ENCODE peak calls at places on chromosomes 12 and 14, in five cellular contexts. N, W, D, T and R are unnamed samples.
A peak's percentile ranks its signal among the peaks of the same experiment; 100 is the strongest.

GRCh38 chr12:132495165-132495544 is 5.2 kb downstream of the FBRSL1 start:
- DNase-seq in N (no peak), W (no peak), D (no peak), T (no peak), R (no peak)

GRCh38 chr14:61527325-61528100 is 167.8 kb upstream of the HIF1A start:
- DNase-seq in D (peak; percentile 89), N (peak; percentile 45), T (no peak), W (peak; percentile 91), R (peak; percentile 90)

GRCh38 chr12:58897969-58898368 is 22.3 kb downstream of the LRIG3 start:
- DNase-seq in D (no peak), N (no peak), W (no peak), T (no peak), R (no peak)

GRCh38 chr14:60724080-60724618 is at the start of gene SIX4:
- DNase-seq in D (peak; percentile 78), T (peak; percentile 42), W (peak; percentile 92), N (peak; percentile 86), R (peak; percentile 78)

GRCh38 chr14:99862111-99862510 is 68.9 kb downstream of the EML1 start:
- DNase-seq in W (peak; percentile 77), T (no peak), D (peak; percentile 3), N (no peak), R (peak; percentile 48)

GRCh38 chr12:56101045-56101444 is 3.3 kb upstream of the PA2G4 start:
- DNase-seq in D (no peak), W (no peak), N (no peak), T (no peak), R (no peak)

GRCh38 chr14:67881225-67881624 is 61.6 kb downstream of the RAD51B start:
- DNase-seq in W (no peak), T (no peak), N (no peak), D (no peak), R (no peak)

GRCh38 chr12:104906695-104907094 is 51.4 kb downstream of the SLC41A2 start:
- DNase-seq in T (no peak), D (no peak), W (no peak), N (no peak), R (no peak)

GRCh38 chr12:48388430-48388829 is 37.7 kb upstream of the ZNF641 start:
- DNase-seq in D (peak; percentile 37), T (no peak), W (peak; percentile 6), N (no peak), R (peak; percentile 37)

GRCh38 chr14:24634158-24634557 is at the start of gene GZMB:
- DNase-seq in N (no peak), T (no peak), W (peak; percentile 14), D (no peak), R (no peak)

GRCh38 chr12:49971141-49971540 is 1.6 kb upstream of the AQP6 start:
- DNase-seq in T (no peak), N (no peak), W (no peak), D (no peak), R (no peak)

GRCh38 chr12:48122065-48122834 is 3.1 kb downstream of the PFKM start:
- DNase-seq in N (no peak), W (no peak), D (no peak), T (no peak), R (peak; percentile 6)

GRCh38 chr12:75766263-75767160 is 255.1 kb upstream of the KRR1 start:
- DNase-seq in D (peak; percentile 39), T (no peak), N (no peak), W (peak; percentile 80), R (peak; percentile 48)

GRCh38 chr12:74145328-74145727 is 392.3 kb upstream of the ATXN7L3B start:
- DNase-seq in N (no peak), W (no peak), D (no peak), T (no peak), R (no peak)

GRCh38 chr14:88929656-88930436 is 105.4 kb downstream of the TTC8 start:
- DNase-seq in N (no peak), D (no peak), W (no peak), T (no peak), R (no peak)

GRCh38 chr12:114447274-114447716 is 41.4 kb upstream of the TBX5 start:
- DNase-seq in W (no peak), D (no peak), N (no peak), T (no peak), R (no peak)

GRCh38 chr12:24754690-24755638 is 193.9 kb downstream of the BCAT1 start:
- DNase-seq in D (peak; percentile 65), N (no peak), W (peak; percentile 90), T (peak; percentile 59), R (peak; percentile 63)

GRCh38 chr12:34350092-34351041 is 328.1 kb downstream of the ALG10 start:
- DNase-seq in T (no peak), D (no peak), W (no peak), N (no peak), R (no peak)

GRCh38 chr12:53324113-53324778 is 2.8 kb upstream of the AAAS start:
- DNase-seq in D (no peak), T (no peak), N (peak; percentile 33), W (no peak), R (no peak)

GRCh38 chr14:94097091-94097490 is 13.4 kb upstream of the IFI27 start:
- DNase-seq in W (no peak), N (no peak), D (no peak), T (no peak), R (no peak)
- H3K4me3 ChIP-seq in W (no peak overlapping the region), N (no peak overlapping the region), D (no peak overlapping the region), T (no peak overlapping the region), R (no peak overlapping the region)

GRCh38 chr14:69708586-69709169 is 58.3 kb upstream of the SRSF5 start:
- DNase-seq in T (no peak), N (no peak), W (no peak), D (no peak), R (no peak)
- TF ChIP-seq CTCF in T (peak; percentile 25), N (no peak), W (peak; percentile 23), D (peak; percentile 23), R (peak; percentile 24)

GRCh38 chr12:57837779-57838562 is 8.6 kb downstream of the CTDSP2 start:
- DNase-seq in T (no peak), D (peak; percentile 79), W (peak; percentile 78), N (no peak), R (peak; percentile 86)
- H3K4me3 ChIP-seq in T (peak overlapping the region; percentile 12), D (peak overlapping the region; percentile 22), W (no peak overlapping the region), N (no peak overlapping the region), R (no peak overlapping the region)

GRCh38 chr14:102823546-102823945 is 46.3 kb downstream of the TRAF3 start:
- DNase-seq in W (no peak), T (no peak), D (no peak), N (no peak), R (no peak)
- TF ChIP-seq CTCF in W (no peak), T (no peak), D (no peak), N (no peak), R (no peak)

DNA sequence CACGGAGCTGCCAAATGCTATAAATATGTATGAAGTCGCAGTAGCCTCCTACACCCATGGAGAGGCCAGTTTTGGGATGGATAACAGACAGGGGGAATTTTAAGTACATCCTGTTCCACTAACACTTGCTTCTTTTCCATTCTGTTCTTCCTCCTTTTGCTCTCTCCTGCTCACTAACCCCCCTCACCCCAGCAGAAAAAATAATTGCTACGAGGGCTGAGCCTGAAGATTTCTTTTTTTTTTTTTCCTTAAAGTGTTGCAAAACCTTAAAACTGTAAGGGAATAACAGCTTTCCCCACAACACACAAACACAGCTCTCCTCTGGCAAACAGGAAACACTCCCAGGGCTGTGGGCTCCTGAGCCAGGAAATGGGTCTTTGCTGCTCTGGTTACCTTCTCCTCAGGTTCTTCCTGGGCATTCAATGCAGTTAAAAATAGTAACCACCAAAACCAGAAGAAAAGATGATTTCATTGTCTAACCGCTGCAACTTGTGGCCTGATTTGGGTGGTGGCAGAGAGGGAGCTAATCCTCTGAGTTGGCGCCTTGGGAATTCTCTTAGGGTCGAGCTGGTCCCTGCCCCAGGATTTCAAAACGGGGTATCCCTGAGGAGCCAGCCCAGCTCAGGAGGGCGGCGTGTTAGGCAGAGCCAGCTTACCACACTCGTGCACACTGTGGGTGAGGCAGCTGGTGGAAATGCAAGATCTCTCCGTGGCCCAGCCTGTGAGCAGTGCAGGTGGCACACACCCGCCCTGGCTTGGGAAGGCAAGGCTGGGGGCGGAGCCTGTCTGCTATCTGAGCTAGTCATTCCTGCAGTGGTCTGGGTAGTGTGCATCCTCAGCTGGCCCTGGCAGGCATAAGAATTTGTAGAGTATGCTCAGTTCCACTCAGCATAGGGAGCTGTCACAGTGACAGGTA is 17.1 kb upstream of the EMP1 start:
- DNase-seq in N (peak; percentile 34), T (no peak), W (peak; percentile 37), D (peak; percentile 50), R (peak; percentile 72)
- H3K4me3 ChIP-seq in N (no peak overlapping the region), T (no peak overlapping the region), W (no peak overlapping the region), D (no peak overlapping the region), R (no peak overlapping the region)

GRCh38 chr14:101810897-101811620 is 49.5 kb downstream of the PPP2R5C start:
- DNase-seq in D (peak; percentile 28), T (no peak), N (no peak), W (peak; percentile 38), R (no peak)

GRCh38 chr14:101813171-101813759 is 51.8 kb downstream of the PPP2R5C start:
- DNase-seq in W (no peak), D (no peak), T (no peak), N (no peak), R (no peak)

GRCh38 chr14:101809671-101810514 is 48.4 kb downstream of the PPP2R5C start:
- DNase-seq in N (peak; percentile 90), W (peak; percentile 96), D (peak; percentile 97), T (peak; percentile 76), R (peak; percentile 97)

GRCh38 chr14:101813833-101814232 is 52.3 kb downstream of the PPP2R5C start:
- DNase-seq in N (no peak), D (no peak), T (no peak), W (no peak), R (no peak)

DNA sequence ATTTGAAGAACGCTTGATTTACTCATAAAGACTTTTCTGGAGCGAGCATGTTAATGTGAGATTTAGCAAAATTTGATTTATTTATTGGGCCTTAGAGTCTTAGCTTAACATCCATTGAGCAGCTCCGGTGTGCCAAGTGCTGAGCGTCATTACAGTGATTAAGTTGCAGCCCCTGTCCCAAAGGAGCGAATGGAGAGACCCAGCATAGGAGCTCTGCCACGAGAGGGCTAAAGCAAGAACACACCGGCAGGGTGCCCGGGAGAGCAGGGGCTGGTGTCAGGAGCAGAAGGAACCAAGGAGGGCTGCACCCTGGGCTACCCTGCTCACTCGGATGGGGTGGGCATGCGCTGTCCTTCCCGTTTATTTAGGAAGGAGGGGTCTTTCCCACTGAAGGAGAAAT is 50.6 kb downstream of the PPP2R5C start:
- DNase-seq in T (no peak), W (no peak), D (no peak), N (peak; percentile 24), R (no peak)
- TF ChIP-seq CTCF in T (no peak), W (no peak), D (no peak), N (no peak), R (no peak)

GRCh38 chr12:31650927-31651326 is 8.6 kb upstream of the ETFBKMT start:
- DNase-seq in T (no peak), N (peak; percentile 54), D (peak; percentile 11), W (no peak), R (no peak)
- H3K4me3 ChIP-seq in T (no peak overlapping the region), N (no peak overlapping the region), D (peak overlapping the region; percentile 27), W (no peak overlapping the region), R (no peak overlapping the region)